ENCODE peak calls at places on chromosomes 11 and 22, in nine cellular contexts. D is HCT116, F is GM23248, A is neural progenitor cell, M is OCI-LY7, Q is hepatocyte, B is GM23338, L is SK-N-SH, S is MM.1S. J is an unnamed sample.

GRCh38 chr11:130634981-130635473 is 186.6 kb downstream of the ADAMTS15 start:
- DNase-seq in D (no peak), F (peak; percentile 58), A (no peak), M (no peak), Q (no peak), B (no peak), L (no peak), S (no peak), J (peak; percentile 98)

GRCh38 chr11:104637652-104638170 is 260.5 kb downstream of the CASP12 start:
- DNase-seq in D (no peak), F (no peak), A (peak; percentile 9), M (no peak), Q (no peak), B (peak; percentile 19), L (no peak), S (no peak), J (no peak)

GRCh38 chr11:2927851-2928604 is 1.2 kb downstream of the PHLDA2 start:
- DNase-seq in D (no peak), F (peak; percentile 78), A (no peak), M (no peak), Q (no peak), B (no peak), L (peak; percentile 54), S (no peak), J (peak; percentile 41)

GRCh38 chr11:44575288-44575672 is 9.8 kb downstream of the CD82 start:
- DNase-seq in D (no peak), F (peak; percentile 81), A (no peak), M (no peak), Q (no peak), B (no peak), L (peak; percentile 1), S (no peak), J (no peak)

GRCh38 chr11:130815074-130815802 is 101.0 kb downstream of the SNX19 start:
- DNase-seq in D (no peak), F (no peak), A (no peak), M (no peak), Q (peak; percentile 56), B (no peak), L (no peak), S (no peak), J (no peak)

GRCh38 chr11:75867778-75868374 is 52.9 kb downstream of the UVRAG start:
- DNase-seq in D (peak; percentile 31), F (peak; percentile 71), A (peak; percentile 69), M (peak; percentile 76), Q (peak; percentile 71), B (peak; percentile 77), L (peak; percentile 59), S (peak; percentile 63), J (peak; percentile 85)

GRCh38 chr22:23094695-23095466 is 24.6 kb downstream of the GNAZ start:
- DNase-seq in D (no peak), F (no peak), A (peak; percentile 21), M (no peak), Q (no peak), B (peak; percentile 32), L (peak; percentile 41), S (no peak), J (no peak)

GRCh38 chr22:39967103-39967829 is 7.1 kb downstream of the TMA7B start:
- DNase-seq in D (no peak), F (peak; percentile 61), A (no peak), M (no peak), Q (peak; percentile 43), B (no peak), L (peak; percentile 22), S (no peak), J (peak; percentile 33)

DNA sequence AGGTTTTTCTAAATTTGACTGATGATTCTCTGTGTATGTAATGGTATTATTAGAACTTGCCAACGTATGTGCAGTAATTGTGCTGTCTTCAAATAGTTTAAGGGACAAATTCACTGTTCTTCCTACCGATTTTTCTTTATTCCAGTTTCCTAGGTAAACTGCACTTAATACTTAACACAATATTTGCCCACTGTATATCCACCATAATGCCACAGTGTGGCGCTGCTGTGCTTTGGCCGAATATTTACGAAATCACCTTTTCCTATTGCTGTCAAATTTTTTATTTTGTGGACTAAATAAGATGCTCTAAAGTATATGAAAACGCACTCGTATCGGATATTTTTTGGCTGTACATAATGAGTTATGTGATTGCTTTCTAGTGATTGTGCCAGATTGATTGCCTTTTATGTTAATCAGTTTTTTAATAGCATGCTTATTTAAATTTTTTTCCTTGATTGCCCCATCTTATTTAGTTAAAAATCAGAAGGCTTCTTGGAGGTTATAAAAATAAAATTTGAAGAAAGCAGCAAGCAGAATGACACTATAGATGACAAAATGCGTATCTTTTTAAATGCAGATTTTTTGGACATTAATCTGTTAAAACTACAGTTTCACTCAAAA is 10.5 kb downstream of the AASDHPPT start:
- DNase-seq in D (peak; percentile 33), F (peak; percentile 72), A (peak; percentile 54), M (peak; percentile 42), Q (peak; percentile 66), B (peak; percentile 63), L (peak; percentile 15), S (peak; percentile 52), J (peak; percentile 83)
- TF ChIP-seq EZH2phosphoT487 in D (no peak), F (no peak), A (no peak), M (no peak), Q (no peak), B (no peak), L (no peak), S (no peak), J (no peak)

GRCh38 chr22:50473855-50474671 is 772 bp downstream of the SBF1 start:
- DNase-seq in D (no peak), F (peak; percentile 90), A (peak; percentile 60), M (peak; percentile 41), Q (peak; percentile 75), B (peak; percentile 54), L (peak; percentile 81), S (no peak), J (peak; percentile 10)

GRCh38 chr22:50471962-50472361 is 2.9 kb downstream of the SBF1 start:
- DNase-seq in D (no peak), F (no peak), A (no peak), M (no peak), Q (no peak), B (no peak), L (no peak), S (no peak), J (no peak)

GRCh38 chr22:50471197-50471847 is 3.5 kb downstream of the SBF1 start:
- DNase-seq in D (no peak), F (no peak), A (no peak), M (no peak), Q (no peak), B (no peak), L (no peak), S (no peak), J (no peak)

GRCh38 chr22:50474711-50475651 is at the start of gene SBF1:
- DNase-seq in D (peak; percentile 78), F (peak; percentile 98), A (peak; percentile 98), M (peak; percentile 92), Q (peak; percentile 97), B (peak; percentile 97), L (peak; percentile 100), S (peak; percentile 93), J (peak; percentile 87)

DNA sequence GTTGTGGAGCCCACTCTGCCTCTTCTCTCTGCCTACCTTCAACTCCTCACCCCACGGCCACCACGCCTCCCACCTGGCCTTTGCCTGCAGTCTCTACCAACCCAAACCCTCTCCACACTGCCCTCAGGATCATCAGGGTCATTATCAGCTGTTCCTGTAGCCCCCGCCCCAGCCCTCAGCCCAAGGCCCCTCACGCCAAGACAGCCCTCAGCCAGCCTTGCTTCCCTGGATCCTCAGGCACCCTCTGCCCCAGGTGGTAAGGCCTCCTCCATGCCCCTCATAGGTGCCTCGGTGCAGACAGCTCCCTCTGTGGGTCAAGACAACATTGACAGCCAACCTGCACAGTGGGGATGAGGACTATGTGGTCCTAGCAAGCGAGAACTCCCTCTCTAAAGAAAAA is 1.7 kb downstream of the SBF1 start:
- DNase-seq in D (peak; percentile 43), F (peak; percentile 34), A (peak; percentile 38), M (peak; percentile 85), Q (no peak), B (peak; percentile 57), L (no peak), S (peak; percentile 51), J (peak; percentile 36)
- H3K4me3 ChIP-seq in D (peak overlapping the region; percentile 70), F (peak overlapping the region; percentile 80), A (no peak overlapping the region), M (peak overlapping the region; percentile 96), Q (no peak overlapping the region), B (no peak overlapping the region), L (peak overlapping the region; percentile 88), S (peak overlapping the region; percentile 92), J (peak overlapping the region; percentile 84)

GRCh38 chr11:17162376-17162775 is 45.4 kb downstream of the PIK3C2A start:
- DNase-seq in D (no peak), F (no peak), A (no peak), M (no peak), Q (no peak), B (no peak), L (no peak), S (no peak), J (no peak)

GRCh38 chr11:17163296-17163695 is 44.5 kb downstream of the PIK3C2A start:
- DNase-seq in D (no peak), F (no peak), A (no peak), M (no peak), Q (no peak), B (no peak), L (no peak), S (no peak), J (no peak)

GRCh38 chr11:17163742-17164141 is 44.0 kb downstream of the PIK3C2A start:
- DNase-seq in D (no peak), F (no peak), A (no peak), M (no peak), Q (no peak), B (no peak), L (no peak), S (no peak), J (no peak)

GRCh38 chr11:17165247-17165890 is 42.4 kb downstream of the PIK3C2A start:
- DNase-seq in D (no peak), F (no peak), A (no peak), M (no peak), Q (no peak), B (no peak), L (no peak), S (no peak), J (no peak)

DNA sequence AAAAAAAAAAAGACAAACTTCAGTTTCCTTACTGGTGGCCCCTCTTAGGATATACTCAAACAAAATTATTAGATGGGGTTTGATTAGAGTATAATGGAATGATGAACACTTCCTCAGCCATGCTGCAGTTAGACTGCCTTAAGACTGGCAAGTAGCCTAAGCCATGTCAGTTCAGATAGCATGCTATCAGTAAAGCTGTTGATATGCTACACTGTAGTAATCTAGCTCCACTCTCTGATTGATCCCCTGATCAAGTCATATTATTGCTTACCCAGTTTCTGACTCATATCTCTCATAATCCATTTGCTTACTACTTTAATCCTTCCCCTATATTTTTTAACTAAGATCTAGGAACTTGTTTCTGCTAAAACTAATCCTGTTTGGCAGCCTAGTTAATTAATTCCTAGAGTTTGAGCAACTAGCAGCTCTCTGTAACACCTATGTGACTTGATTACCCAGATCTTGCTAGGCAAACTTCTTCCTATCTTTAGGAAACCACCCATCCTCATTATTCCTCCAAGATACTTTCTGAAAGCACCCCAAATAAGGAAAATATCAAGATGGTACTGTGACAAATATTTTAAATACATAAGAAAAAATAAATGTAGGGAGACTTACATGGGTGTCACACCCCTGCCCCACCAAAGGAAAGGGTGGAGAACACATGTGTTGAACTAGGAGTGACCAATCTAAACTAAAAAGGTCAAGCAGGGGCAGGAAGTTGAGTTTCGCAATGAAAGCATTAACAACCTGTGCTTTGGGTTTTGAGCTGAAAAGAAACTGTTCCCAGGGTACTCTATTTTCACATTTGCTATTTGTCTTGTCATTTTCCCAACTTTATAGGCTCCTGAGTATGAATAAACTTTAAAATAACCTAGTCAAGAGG is 43.2 kb downstream of the PIK3C2A start:
- DNase-seq in D (no peak), F (no peak), A (no peak), M (no peak), Q (peak; percentile 8), B (no peak), L (no peak), S (peak; percentile 21), J (no peak)
- TF ChIP-seq EZH2phosphoT487 in D (no peak), F (no peak), A (no peak), M (no peak), Q (no peak), B (no peak), L (no peak), S (no peak), J (no peak)

GRCh38 chr11:102111011-102111786 is 952 bp downstream of the YAP1 start:
- DNase-seq in D (no peak), F (peak; percentile 89), A (peak; percentile 93), M (no peak), Q (peak; percentile 96), B (peak; percentile 94), L (peak; percentile 50), S (peak; percentile 34), J (peak; percentile 79)

GRCh38 chr11:102110761-102111010 is 439 bp downstream of the YAP1 start:
- DNase-seq in D (no peak), F (no peak), A (no peak), M (no peak), Q (no peak), B (no peak), L (no peak), S (no peak), J (no peak)

GRCh38 chr11:102114032-102114431 is 3.8 kb downstream of the YAP1 start:
- DNase-seq in D (no peak), F (peak; percentile 32), A (no peak), M (no peak), Q (peak; percentile 7), B (peak; percentile 28), L (no peak), S (no peak), J (no peak)

GRCh38 chr11:102111787-102112653 is 1.8 kb downstream of the YAP1 start:
- DNase-seq in D (peak; percentile 98), F (peak; percentile 92), A (peak; percentile 60), M (no peak), Q (peak; percentile 83), B (no peak), L (no peak), S (no peak), J (peak; percentile 98)

GRCh38 chr11:102112654-102112926 is 2.3 kb downstream of the YAP1 start:
- DNase-seq in D (no peak), F (no peak), A (no peak), M (no peak), Q (no peak), B (no peak), L (no peak), S (no peak), J (peak; percentile 23)
- H3K4me3 ChIP-seq in D (peak overlapping the region; percentile 82), F (peak overlapping the region; percentile 84), A (peak overlapping the region; percentile 79), M (no peak overlapping the region), Q (peak overlapping the region; percentile 21), B (peak overlapping the region; percentile 81), L (peak overlapping the region; percentile 92), S (no peak overlapping the region), J (peak overlapping the region; percentile 70)